ENCODE peak calls at places on chromosome 1, in ten cellular contexts. One of them, this sample, is unnamed.

GRCh38 chr1:78275906-78276690 is 214.7 kb upstream of the PTGFR start:
- DNase-seq in foreskin fibroblast: no peak
- DNase-seq in testis: no peak
- DNase-seq in choroid plexus epithelial cell: peak
- DNase-seq in astrocyte of the spinal cord: peak
- DNase-seq in fibroblast of the aortic adventitia: peak
- DNase-seq in AG04450: no peak
- DNase-seq in WTC11: no peak
- DNase-seq in neural crest cell: no peak
- DNase-seq in kidney: no peak
- DNase-seq in this sample: no peak

GRCh38 chr1:2632561-2633361 is at the start of gene MMEL1:
- DNase-seq in foreskin fibroblast: no peak
- DNase-seq in testis: no peak
- DNase-seq in choroid plexus epithelial cell: no peak
- DNase-seq in astrocyte of the spinal cord: no peak
- DNase-seq in fibroblast of the aortic adventitia: no peak
- DNase-seq in AG04450: no peak
- DNase-seq in WTC11: no peak
- DNase-seq in neural crest cell: no peak
- DNase-seq in kidney: no peak
- DNase-seq in this sample: no peak

GRCh38 chr1:63051356-63051755 is 267.4 kb downstream of the ATG4C start:
- DNase-seq in foreskin fibroblast: no peak
- DNase-seq in testis: no peak
- DNase-seq in choroid plexus epithelial cell: no peak
- DNase-seq in astrocyte of the spinal cord: no peak
- DNase-seq in fibroblast of the aortic adventitia: no peak
- DNase-seq in AG04450: no peak
- DNase-seq in WTC11: no peak
- DNase-seq in neural crest cell: no peak
- DNase-seq in kidney: no peak
- DNase-seq in this sample: no peak

GRCh38 chr1:243482237-243483022 is 226.6 kb downstream of the SDCCAG8 start:
- DNase-seq in foreskin fibroblast: peak
- DNase-seq in testis: no peak
- DNase-seq in choroid plexus epithelial cell: peak
- DNase-seq in astrocyte of the spinal cord: peak
- DNase-seq in fibroblast of the aortic adventitia: peak
- DNase-seq in AG04450: no peak
- DNase-seq in WTC11: peak
- DNase-seq in neural crest cell: no peak
- DNase-seq in kidney: peak
- DNase-seq in this sample: peak

GRCh38 chr1:107526524-107527198 is 385.8 kb downstream of the NTNG1 start:
- DNase-seq in foreskin fibroblast: no peak
- DNase-seq in testis: no peak
- DNase-seq in choroid plexus epithelial cell: no peak
- DNase-seq in astrocyte of the spinal cord: no peak
- DNase-seq in fibroblast of the aortic adventitia: no peak
- DNase-seq in AG04450: no peak
- DNase-seq in WTC11: no peak
- DNase-seq in neural crest cell: no peak
- DNase-seq in kidney: no peak
- DNase-seq in this sample: no peak

GRCh38 chr1:185699874-185700273 is 34.3 kb upstream of the HMCN1 start:
- DNase-seq in foreskin fibroblast: no peak
- DNase-seq in testis: no peak
- DNase-seq in choroid plexus epithelial cell: no peak
- DNase-seq in astrocyte of the spinal cord: no peak
- DNase-seq in fibroblast of the aortic adventitia: no peak
- DNase-seq in AG04450: no peak
- DNase-seq in WTC11: peak
- DNase-seq in neural crest cell: no peak
- DNase-seq in kidney: no peak
- DNase-seq in this sample: no peak

GRCh38 chr1:22914633-22915217 is 57.9 kb downstream of the LACTBL1 start:
- DNase-seq in foreskin fibroblast: no peak
- DNase-seq in testis: no peak
- DNase-seq in choroid plexus epithelial cell: no peak
- DNase-seq in astrocyte of the spinal cord: no peak
- DNase-seq in fibroblast of the aortic adventitia: no peak
- DNase-seq in AG04450: no peak
- DNase-seq in WTC11: peak
- DNase-seq in neural crest cell: no peak
- DNase-seq in kidney: no peak
- DNase-seq in this sample: no peak

GRCh38 chr1:209879539-209879938 is 51.8 kb downstream of the UTP25 start:
- DNase-seq in foreskin fibroblast: peak
- DNase-seq in testis: no peak
- DNase-seq in choroid plexus epithelial cell: no peak
- DNase-seq in astrocyte of the spinal cord: peak
- DNase-seq in fibroblast of the aortic adventitia: no peak
- DNase-seq in AG04450: no peak
- DNase-seq in WTC11: no peak
- DNase-seq in neural crest cell: no peak
- DNase-seq in kidney: no peak
- DNase-seq in this sample: no peak

GRCh38 chr1:147168626-147169058 is 3.6 kb downstream of the PRKAB2 start:
- DNase-seq in foreskin fibroblast: peak
- DNase-seq in testis: peak
- DNase-seq in choroid plexus epithelial cell: peak
- DNase-seq in astrocyte of the spinal cord: peak
- DNase-seq in fibroblast of the aortic adventitia: peak
- DNase-seq in AG04450: no peak
- DNase-seq in WTC11: no peak
- DNase-seq in neural crest cell: no peak
- DNase-seq in kidney: no peak
- DNase-seq in this sample: no peak

GRCh38 chr1:147169171-147169570 is 3.1 kb downstream of the PRKAB2 start:
- DNase-seq in foreskin fibroblast: no peak
- DNase-seq in testis: no peak
- DNase-seq in choroid plexus epithelial cell: peak
- DNase-seq in astrocyte of the spinal cord: no peak
- DNase-seq in fibroblast of the aortic adventitia: peak
- DNase-seq in AG04450: no peak
- DNase-seq in WTC11: no peak
- DNase-seq in neural crest cell: no peak
- DNase-seq in kidney: no peak
- DNase-seq in this sample: no peak

GRCh38 chr1:147169840-147170674 is 2.2 kb downstream of the PRKAB2 start:
- DNase-seq in foreskin fibroblast: no peak
- DNase-seq in testis: no peak
- DNase-seq in choroid plexus epithelial cell: no peak
- DNase-seq in astrocyte of the spinal cord: no peak
- DNase-seq in fibroblast of the aortic adventitia: no peak
- DNase-seq in AG04450: no peak
- DNase-seq in WTC11: no peak
- DNase-seq in neural crest cell: no peak
- DNase-seq in kidney: no peak
- DNase-seq in this sample: no peak

GRCh38 chr1:147172168-147173016 is at the start of gene PRKAB2:
- DNase-seq in foreskin fibroblast: peak
- DNase-seq in testis: peak
- DNase-seq in choroid plexus epithelial cell: peak
- DNase-seq in astrocyte of the spinal cord: peak
- DNase-seq in fibroblast of the aortic adventitia: peak
- DNase-seq in AG04450: peak
- DNase-seq in WTC11: peak
- DNase-seq in neural crest cell: peak
- DNase-seq in kidney: peak
- DNase-seq in this sample: peak

DNA sequence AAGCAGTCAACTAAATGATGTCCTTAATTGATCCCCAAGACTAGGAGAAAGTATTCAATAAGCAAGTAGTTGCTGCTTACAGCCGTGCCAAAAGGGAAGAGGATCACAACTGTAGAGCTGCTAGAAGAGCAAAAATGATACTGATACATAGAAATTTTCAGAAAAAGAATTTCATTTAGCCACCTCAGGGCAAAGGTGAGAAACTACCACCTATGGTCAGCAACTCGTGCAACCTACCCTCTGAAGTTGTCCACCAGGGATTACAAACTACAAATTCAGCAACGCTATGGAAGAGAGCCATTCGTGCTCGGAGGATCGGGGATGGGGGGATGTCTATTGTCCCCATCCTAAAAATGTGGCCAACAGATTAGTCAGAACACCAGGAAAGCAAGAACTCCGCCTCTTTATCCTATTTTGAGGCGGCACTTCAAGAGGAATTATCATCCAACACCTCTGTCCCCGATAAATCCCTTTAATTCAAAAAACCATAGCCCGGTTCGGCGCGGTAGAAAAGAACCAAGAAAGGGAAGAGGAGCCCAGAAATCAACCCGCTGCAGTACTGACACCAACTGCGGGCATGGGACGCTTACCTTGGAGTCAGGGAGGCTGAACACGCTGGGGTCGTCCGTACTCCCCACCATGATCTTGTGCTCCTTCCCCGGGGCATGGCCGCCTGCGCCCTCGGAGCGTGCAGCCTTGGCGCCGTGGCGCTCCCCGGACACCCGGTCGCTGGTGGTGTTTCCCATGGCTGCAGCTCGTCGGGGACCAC is 687 bp downstream of the PRKAB2 start:
- DNase-seq in foreskin fibroblast: no peak
- DNase-seq in testis: peak
- DNase-seq in choroid plexus epithelial cell: no peak
- DNase-seq in astrocyte of the spinal cord: no peak
- DNase-seq in fibroblast of the aortic adventitia: no peak
- DNase-seq in AG04450: no peak
- DNase-seq in WTC11: no peak
- DNase-seq in neural crest cell: no peak
- DNase-seq in kidney: no peak
- DNase-seq in this sample: no peak
- TF ChIP-seq CTCF in foreskin fibroblast: no peak
- TF ChIP-seq CTCF in testis: no peak
- TF ChIP-seq CTCF in choroid plexus epithelial cell: peak
- TF ChIP-seq CTCF in astrocyte of the spinal cord: no peak
- TF ChIP-seq CTCF in fibroblast of the aortic adventitia: no peak
- TF ChIP-seq CTCF in AG04450: no peak
- TF ChIP-seq CTCF in WTC11: no peak
- TF ChIP-seq CTCF in neural crest cell: no peak
- TF ChIP-seq CTCF in kidney: no peak
- TF ChIP-seq CTCF in this sample: no peak

GRCh38 chr1:86082183-86082582 is 74.4 kb downstream of the COL24A1 start:
- DNase-seq in foreskin fibroblast: no peak
- DNase-seq in testis: no peak
- DNase-seq in choroid plexus epithelial cell: peak
- DNase-seq in astrocyte of the spinal cord: no peak
- DNase-seq in fibroblast of the aortic adventitia: no peak
- DNase-seq in AG04450: no peak
- DNase-seq in WTC11: no peak
- DNase-seq in neural crest cell: no peak
- DNase-seq in kidney: no peak
- DNase-seq in this sample: no peak
- TF ChIP-seq CTCF in foreskin fibroblast: peak
- TF ChIP-seq CTCF in testis: no peak
- TF ChIP-seq CTCF in choroid plexus epithelial cell: peak
- TF ChIP-seq CTCF in astrocyte of the spinal cord: peak
- TF ChIP-seq CTCF in fibroblast of the aortic adventitia: no peak
- TF ChIP-seq CTCF in AG04450: peak
- TF ChIP-seq CTCF in WTC11: no peak
- TF ChIP-seq CTCF in neural crest cell: peak
- TF ChIP-seq CTCF in kidney: no peak
- TF ChIP-seq CTCF in this sample: peak

GRCh38 chr1:16503494-16503893 is 10.6 kb downstream of the RNU1-1 start:
- DNase-seq in foreskin fibroblast: no peak
- DNase-seq in testis: no peak
- DNase-seq in choroid plexus epithelial cell: no peak
- DNase-seq in astrocyte of the spinal cord: no peak
- DNase-seq in fibroblast of the aortic adventitia: no peak
- DNase-seq in AG04450: no peak
- DNase-seq in WTC11: no peak
- DNase-seq in neural crest cell: no peak
- DNase-seq in kidney: no peak
- DNase-seq in this sample: no peak

DNA sequence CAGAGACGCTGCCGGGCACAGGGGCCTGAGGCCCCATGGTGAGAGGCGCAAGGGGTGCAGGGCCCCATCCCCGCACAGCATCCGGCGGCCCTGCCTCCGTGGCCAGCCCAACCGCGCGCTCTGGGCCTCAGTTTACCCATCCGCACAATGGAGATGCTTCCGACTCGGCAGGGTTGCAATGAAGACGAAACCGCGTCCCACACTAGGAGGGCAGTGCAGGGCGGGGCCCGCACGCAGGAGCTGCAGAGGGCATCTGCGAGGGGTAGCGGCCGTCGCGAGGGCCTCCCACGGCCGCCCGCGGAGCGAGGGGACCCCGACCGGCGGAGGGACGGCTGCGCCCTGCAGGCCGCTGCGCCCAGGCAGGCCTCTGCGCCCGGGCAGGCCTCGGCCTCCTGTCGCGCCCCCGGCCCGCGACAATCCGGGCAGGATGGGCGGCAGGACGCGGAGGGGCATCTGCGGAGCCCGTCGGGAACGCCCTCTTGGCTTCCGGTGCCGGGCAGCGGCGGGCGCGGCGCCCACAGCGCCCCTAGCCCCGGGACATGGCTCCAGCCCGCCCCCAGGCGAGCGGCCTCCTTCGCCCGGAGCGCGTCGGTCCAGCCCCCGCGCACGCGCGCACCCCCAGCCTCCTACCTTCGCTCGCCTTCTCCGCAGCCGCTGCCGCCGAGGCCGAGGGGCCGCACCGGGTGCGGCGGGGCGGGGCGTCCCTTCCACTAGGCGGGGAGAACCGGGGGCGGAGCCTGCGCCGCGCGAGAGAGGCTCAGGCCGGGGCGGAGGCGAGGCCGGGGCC is 15.3 kb downstream of the RNU1-1 start:
- DNase-seq in foreskin fibroblast: peak
- DNase-seq in testis: peak
- DNase-seq in choroid plexus epithelial cell: peak
- DNase-seq in astrocyte of the spinal cord: peak
- DNase-seq in fibroblast of the aortic adventitia: peak
- DNase-seq in AG04450: peak
- DNase-seq in WTC11: peak
- DNase-seq in neural crest cell: peak
- DNase-seq in kidney: peak
- DNase-seq in this sample: peak
- TF ChIP-seq CTCF in foreskin fibroblast: no peak
- TF ChIP-seq CTCF in testis: no peak
- TF ChIP-seq CTCF in choroid plexus epithelial cell: no peak
- TF ChIP-seq CTCF in astrocyte of the spinal cord: no peak
- TF ChIP-seq CTCF in fibroblast of the aortic adventitia: no peak
- TF ChIP-seq CTCF in AG04450: no peak
- TF ChIP-seq CTCF in WTC11: no peak
- TF ChIP-seq CTCF in neural crest cell: no peak
- TF ChIP-seq CTCF in kidney: no peak
- TF ChIP-seq CTCF in this sample: no peak

DNA sequence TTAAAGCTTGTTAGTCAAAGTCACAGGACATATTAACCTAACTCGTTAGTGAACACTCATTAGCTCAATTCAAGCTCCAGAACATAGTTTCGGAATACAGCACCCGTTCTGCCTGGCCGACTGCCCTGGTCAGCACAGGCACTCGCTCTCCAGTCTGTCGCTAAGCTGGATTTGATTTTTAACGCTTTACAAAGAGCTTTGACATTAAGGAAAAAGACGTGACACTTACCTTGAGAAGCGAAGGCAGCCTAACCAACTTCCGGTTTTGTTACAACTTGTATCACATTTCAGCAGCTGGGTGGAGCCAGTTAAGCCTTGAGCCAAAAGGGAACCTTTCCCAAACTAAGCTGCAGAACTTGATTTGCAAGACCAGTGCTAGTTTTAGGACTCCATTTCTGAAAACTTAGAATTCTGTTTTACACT is at the start of gene FRRS1:
- DNase-seq in foreskin fibroblast: peak
- DNase-seq in testis: peak
- DNase-seq in choroid plexus epithelial cell: peak
- DNase-seq in astrocyte of the spinal cord: peak
- DNase-seq in fibroblast of the aortic adventitia: peak
- DNase-seq in AG04450: peak
- DNase-seq in WTC11: peak
- DNase-seq in neural crest cell: peak
- DNase-seq in kidney: peak
- DNase-seq in this sample: peak
- TF ChIP-seq CTCF in foreskin fibroblast: no peak
- TF ChIP-seq CTCF in testis: no peak
- TF ChIP-seq CTCF in choroid plexus epithelial cell: peak
- TF ChIP-seq CTCF in astrocyte of the spinal cord: no peak
- TF ChIP-seq CTCF in fibroblast of the aortic adventitia: peak
- TF ChIP-seq CTCF in AG04450: no peak
- TF ChIP-seq CTCF in WTC11: no peak
- TF ChIP-seq CTCF in neural crest cell: no peak
- TF ChIP-seq CTCF in kidney: no peak
- TF ChIP-seq CTCF in this sample: no peak

This sample was measured in nephron progenitor cell.